ENCODE peak calls at places on chromosome 6, in seven cellular contexts. One of them, this sample, is unnamed.

GRCh38 chr6:100998111-100998510 is 117.0 kb upstream of the ASCC3 start:
- DNase-seq in lower leg skin: no peak
- DNase-seq in Panc1: peak
- DNase-seq in IMR-90: peak
- DNase-seq in AG08395: no peak
- DNase-seq in ELR: peak
- DNase-seq in activated naive CD4-positive, alpha-beta T cell treated with anti-CD3 and anti-CD28 coated beads for 36 hours: no peak
- DNase-seq in this sample: no peak

GRCh38 chr6:95596021-95596420 is 18.7 kb downstream of the MANEA start:
- DNase-seq in lower leg skin: no peak
- DNase-seq in Panc1: no peak
- DNase-seq in IMR-90: no peak
- DNase-seq in AG08395: no peak
- DNase-seq in ELR: no peak
- DNase-seq in activated naive CD4-positive, alpha-beta T cell treated with anti-CD3 and anti-CD28 coated beads for 36 hours: no peak
- DNase-seq in this sample: no peak

GRCh38 chr6:144897441-144897921 is 612.3 kb downstream of the UTRN start:
- DNase-seq in lower leg skin: no peak
- DNase-seq in Panc1: peak
- DNase-seq in IMR-90: peak
- DNase-seq in AG08395: peak
- DNase-seq in ELR: peak
- DNase-seq in activated naive CD4-positive, alpha-beta T cell treated with anti-CD3 and anti-CD28 coated beads for 36 hours: no peak
- DNase-seq in this sample: no peak

GRCh38 chr6:4342407-4343137 is 207.2 kb upstream of the ECI2 start:
- DNase-seq in lower leg skin: no peak
- DNase-seq in Panc1: no peak
- DNase-seq in IMR-90: peak
- DNase-seq in AG08395: no peak
- DNase-seq in ELR: no peak
- DNase-seq in activated naive CD4-positive, alpha-beta T cell treated with anti-CD3 and anti-CD28 coated beads for 36 hours: no peak
- DNase-seq in this sample: peak

GRCh38 chr6:136326038-136326561 is 36.5 kb upstream of the BCLAF1 start:
- DNase-seq in lower leg skin: no peak
- DNase-seq in Panc1: no peak
- DNase-seq in IMR-90: peak
- DNase-seq in AG08395: no peak
- DNase-seq in ELR: peak
- DNase-seq in activated naive CD4-positive, alpha-beta T cell treated with anti-CD3 and anti-CD28 coated beads for 36 hours: no peak
- DNase-seq in this sample: peak

GRCh38 chr6:68640506-68640875 is 5.4 kb downstream of the ADGRB3 start:
- DNase-seq in lower leg skin: no peak
- DNase-seq in Panc1: no peak
- DNase-seq in IMR-90: no peak
- DNase-seq in AG08395: no peak
- DNase-seq in ELR: no peak
- DNase-seq in activated naive CD4-positive, alpha-beta T cell treated with anti-CD3 and anti-CD28 coated beads for 36 hours: no peak
- DNase-seq in this sample: no peak

GRCh38 chr6:157550114-157550989 is 169.4 kb downstream of the ZDHHC14 start:
- DNase-seq in lower leg skin: no peak
- DNase-seq in Panc1: no peak
- DNase-seq in IMR-90: no peak
- DNase-seq in AG08395: no peak
- DNase-seq in ELR: no peak
- DNase-seq in activated naive CD4-positive, alpha-beta T cell treated with anti-CD3 and anti-CD28 coated beads for 36 hours: peak
- DNase-seq in this sample: no peak

GRCh38 chr6:140040391-140040790 is 665.9 kb upstream of the CITED2 start:
- DNase-seq in lower leg skin: no peak
- DNase-seq in Panc1: no peak
- DNase-seq in IMR-90: peak
- DNase-seq in AG08395: no peak
- DNase-seq in ELR: peak
- DNase-seq in activated naive CD4-positive, alpha-beta T cell treated with anti-CD3 and anti-CD28 coated beads for 36 hours: no peak
- DNase-seq in this sample: no peak

GRCh38 chr6:44096615-44097014 is 30.6 kb downstream of the MRPL14 start:
- DNase-seq in lower leg skin: peak
- DNase-seq in Panc1: no peak
- DNase-seq in IMR-90: peak
- DNase-seq in AG08395: peak
- DNase-seq in ELR: peak
- DNase-seq in activated naive CD4-positive, alpha-beta T cell treated with anti-CD3 and anti-CD28 coated beads for 36 hours: peak
- DNase-seq in this sample: peak

This sample was measured in D341Med.